ENCODE peak calls at places on chromosomes 12 and 14, in eight cellular contexts. Q is ELF-1; V is CD8-positive, alpha-beta T cell; C is AG09309; R is activated CD4-positive, CD25-positive, alpha-beta regulatory T cell; A is fibroblast of the aortic adventitia; E is Right ventricle myocardium superior; K is NCI-H748 treated with DMSO at 0.1 percent for 48 hours. Z is an unnamed sample.
A peak's percentile ranks its signal among the peaks of the same experiment; 100 is the strongest.

GRCh38 chr12:86600664-86601231 is 344.6 kb upstream of the MGAT4C start:
- DNase-seq in C (no peak), E (peak; percentile 33), K (no peak), Q (no peak), V (no peak), R (no peak), A (no peak), Z (no peak)

GRCh38 chr14:23430733-23431105 is 4.7 kb downstream of the MYH7 start:
- DNase-seq in Q (no peak), A (no peak), R (no peak), E (no peak), C (no peak), K (no peak), V (no peak), Z (peak; percentile 8)

GRCh38 chr14:78143489-78144145 is 26.6 kb upstream of the NRXN3 start:
- DNase-seq in K (no peak), E (no peak), A (peak; percentile 2), C (no peak), Q (no peak), V (no peak), R (no peak), Z (no peak)

GRCh38 chr14:104925214-104925899 is 678 bp downstream of the PLD4 start:
- DNase-seq in E (no peak), A (no peak), V (no peak), K (no peak), Q (no peak), R (no peak), C (no peak), Z (no peak)

GRCh38 chr12:10497602-10498001 is 8.1 kb upstream of the EIF2S3B start:
- DNase-seq in K (no peak), V (peak; percentile 72), R (no peak), Q (no peak), A (no peak), C (no peak), E (no peak), Z (peak; percentile 6)

GRCh38 chr12:52956987-52957386 is 8.1 kb downstream of the KRT18 start:
- DNase-seq in A (no peak), V (no peak), K (no peak), C (no peak), R (no peak), E (no peak), Q (no peak), Z (no peak)

GRCh38 chr14:50832935-50833607 is 2.1 kb upstream of the NIN start:
- DNase-seq in C (no peak), V (no peak), Q (no peak), E (no peak), K (no peak), R (no peak), A (peak; percentile 29), Z (no peak)

GRCh38 chr12:16166563-16167470 is 110.7 kb downstream of the SLC15A5 start:
- DNase-seq in C (no peak), Q (no peak), R (no peak), K (no peak), A (no peak), E (no peak), V (no peak), Z (no peak)

GRCh38 chr14:22086149-22086548 is 412.5 kb upstream of the OR4E1 start:
- DNase-seq in C (no peak), A (no peak), Q (no peak), V (no peak), R (no peak), K (no peak), E (no peak), Z (no peak)

GRCh38 chr12:107586256-107586970 is 99.2 kb upstream of the PWP1 start:
- DNase-seq in Q (no peak), V (no peak), K (no peak), C (no peak), R (no peak), A (no peak), E (no peak), Z (no peak)

GRCh38 chr14:69138189-69138535 is 14.8 kb downstream of the DCAF5 start:
- DNase-seq in A (peak; percentile 90), C (no peak), E (no peak), K (no peak), Q (no peak), V (no peak), R (no peak), Z (peak; percentile 90)

GRCh38 chr14:96911499-96912130 is 114.4 kb downstream of the VRK1 start:
- DNase-seq in A (no peak), C (no peak), V (no peak), E (no peak), R (no peak), Q (no peak), K (no peak), Z (no peak)

GRCh38 chr12:20442322-20442721 is 74.0 kb downstream of the PDE3A start:
- DNase-seq in K (no peak), A (no peak), Q (no peak), R (no peak), V (no peak), C (no peak), E (peak; percentile 41), Z (no peak)

GRCh38 chr14:56002876-56003625 is 115.2 kb upstream of the PELI2 start:
- DNase-seq in V (peak; percentile 40), R (no peak), C (no peak), A (no peak), K (no peak), E (no peak), Q (no peak), Z (no peak)

GRCh38 chr12:103680591-103681065 is 93.6 kb downstream of the STAB2 start:
- DNase-seq in R (no peak), Q (no peak), V (no peak), E (peak; percentile 77), A (peak; percentile 95), C (no peak), K (no peak), Z (peak; percentile 21)

GRCh38 chr14:48350971-48351370 is 675.6 kb upstream of the MDGA2 start:
- DNase-seq in R (no peak), E (no peak), A (no peak), C (no peak), Q (no peak), V (no peak), K (no peak), Z (no peak)

GRCh38 chr12:131366261-131366871 is 344.5 kb upstream of the SFSWAP start:
- DNase-seq in V (no peak), R (no peak), K (no peak), Q (no peak), A (no peak), C (no peak), E (peak; percentile 29), Z (no peak)

GRCh38 chr12:68189766-68190700 is 30.5 kb upstream of the IFNG start:
- DNase-seq in R (no peak), C (peak; percentile 18), E (no peak), A (peak; percentile 28), K (no peak), Q (no peak), V (peak; percentile 21), Z (peak; percentile 50)

GRCh38 chr12:98188649-98189048 is 326.7 kb upstream of the TMPO start:
- DNase-seq in V (no peak), K (no peak), R (no peak), C (no peak), Q (no peak), A (no peak), E (no peak), Z (peak; percentile 27)

GRCh38 chr12:45648070-45648469 is 81.4 kb upstream of the ARID2 start:
- DNase-seq in V (no peak), A (no peak), E (peak; percentile 53), C (no peak), K (no peak), Q (no peak), R (no peak), Z (no peak)

GRCh38 chr12:48917857-48918537 is 7.3 kb downstream of the FKBP11 start:
- DNase-seq in R (no peak), K (no peak), C (no peak), Q (no peak), E (no peak), V (peak; percentile 58), A (no peak), Z (no peak)

GRCh38 chr14:93318927-93319326 is 13.9 kb downstream of the BTBD7 start:
- DNase-seq in E (no peak), C (no peak), Q (no peak), V (no peak), R (no peak), K (no peak), A (no peak), Z (no peak)

GRCh38 chr12:50221228-50222008 is 54.2 kb upstream of the CERS5 start:
- DNase-seq in Q (no peak), C (peak; percentile 90), K (no peak), R (no peak), A (peak; percentile 98), E (no peak), V (no peak), Z (peak; percentile 90)

GRCh38 chr14:38238332-38238731 is 17.6 kb downstream of the CLEC14A start:
- DNase-seq in E (no peak), K (no peak), A (no peak), C (no peak), R (no peak), V (no peak), Q (no peak), Z (peak; percentile 35)

GRCh38 chr14:32404784-32405573 is 75.9 kb downstream of the AKAP6 start:
- DNase-seq in V (no peak), E (peak; percentile 47), K (no peak), A (no peak), R (no peak), Q (no peak), C (no peak), Z (no peak)

GRCh38 chr12:90622431-90622830 is 332.5 kb downstream of the CCER1 start:
- DNase-seq in K (no peak), E (no peak), A (peak; percentile 23), R (no peak), Q (no peak), C (no peak), V (no peak), Z (peak; percentile 36)

GRCh38 chr14:101177301-101178055 is 274.0 kb upstream of the RTL1 start:
- DNase-seq in R (no peak), V (no peak), C (no peak), A (no peak), K (no peak), E (no peak), Q (no peak), Z (no peak)

GRCh38 chr14:70359076-70359424 is 433 bp downstream of the COX16 start:
- DNase-seq in V (no peak), A (no peak), E (peak; percentile 46), C (no peak), Q (no peak), K (no peak), R (no peak), Z (no peak)

GRCh38 chr12:100703337-100703736 is 91.2 kb upstream of the ANO4 start:
- DNase-seq in A (no peak), K (no peak), E (no peak), R (no peak), Q (no peak), C (no peak), V (no peak), Z (no peak)

GRCh38 chr14:100982764-100983163 is 79.2 kb upstream of the RTL1 start:
- DNase-seq in E (no peak), C (no peak), A (no peak), Q (no peak), R (no peak), K (no peak), V (no peak), Z (no peak)

GRCh38 chr14:71029236-71029781 is 122.0 kb downstream of the PCNX1 start:
- DNase-seq in V (no peak), A (no peak), R (no peak), C (no peak), K (no peak), Q (no peak), E (no peak), Z (no peak)

GRCh38 chr14:97544581-97544980 is 747.4 kb downstream of the VRK1 start:
- DNase-seq in K (no peak), E (no peak), A (no peak), Q (no peak), C (no peak), R (no peak), V (no peak), Z (no peak)

Z was measured in fibroblast of pulmonary artery.